ENCODE peak calls at places on chromosome 11, in seven cellular contexts. D is brain microvascular endothelial cell, A is AG09319, X is AG10803, C is cardiac muscle cell, U is lower leg skin, G is osteocyte. N is an unnamed sample.

GRCh38 chr11:79066456-79067354 is 374.1 kb downstream of the TENM4 start:
- DNase-seq in C (peak), U (no peak), G (no peak), D (no peak), A (no peak), X (no peak), N (no peak)

GRCh38 chr11:45739866-45740265 is 65.1 kb upstream of the SLC35C1 start:
- DNase-seq in U (no peak), G (no peak), X (no peak), D (no peak), C (peak), A (no peak), N (no peak)

GRCh38 chr11:68495872-68496271 is 35.3 kb downstream of the PPP6R3 start:
- DNase-seq in G (no peak), U (no peak), C (no peak), A (no peak), D (no peak), X (no peak), N (no peak)

GRCh38 chr11:27926469-27926868 is 181.5 kb downstream of the KIF18A start:
- DNase-seq in G (no peak), A (no peak), C (no peak), D (no peak), X (no peak), U (no peak), N (no peak)

GRCh38 chr11:28346209-28346608 is 238.0 kb downstream of the METTL15 start:
- DNase-seq in G (no peak), C (no peak), D (no peak), X (peak), U (no peak), A (no peak), N (no peak)

GRCh38 chr11:1361882-1362281 is 27.9 kb upstream of the BRSK2 start:
- DNase-seq in X (no peak), U (no peak), A (no peak), D (no peak), G (no peak), C (no peak), N (no peak)

GRCh38 chr11:130418756-130419155 is 9.7 kb downstream of the ADAMTS8 start:
- DNase-seq in A (no peak), X (peak), C (no peak), D (no peak), U (no peak), G (no peak), N (no peak)

GRCh38 chr11:11841121-11841604 is 609 bp upstream of the USP47 start:
- DNase-seq in C (no peak), X (peak), U (no peak), A (no peak), D (no peak), G (no peak), N (peak)

GRCh38 chr11:102806296-102806695 is 8.3 kb upstream of the MMP1 start:
- DNase-seq in A (no peak), D (peak), G (no peak), X (peak), U (no peak), C (peak), N (no peak)

GRCh38 chr11:66346476-66347424 is 679 bp downstream of the B4GAT1 start:
- DNase-seq in C (no peak), X (no peak), A (no peak), D (no peak), U (peak), G (no peak), N (no peak)

DNA sequence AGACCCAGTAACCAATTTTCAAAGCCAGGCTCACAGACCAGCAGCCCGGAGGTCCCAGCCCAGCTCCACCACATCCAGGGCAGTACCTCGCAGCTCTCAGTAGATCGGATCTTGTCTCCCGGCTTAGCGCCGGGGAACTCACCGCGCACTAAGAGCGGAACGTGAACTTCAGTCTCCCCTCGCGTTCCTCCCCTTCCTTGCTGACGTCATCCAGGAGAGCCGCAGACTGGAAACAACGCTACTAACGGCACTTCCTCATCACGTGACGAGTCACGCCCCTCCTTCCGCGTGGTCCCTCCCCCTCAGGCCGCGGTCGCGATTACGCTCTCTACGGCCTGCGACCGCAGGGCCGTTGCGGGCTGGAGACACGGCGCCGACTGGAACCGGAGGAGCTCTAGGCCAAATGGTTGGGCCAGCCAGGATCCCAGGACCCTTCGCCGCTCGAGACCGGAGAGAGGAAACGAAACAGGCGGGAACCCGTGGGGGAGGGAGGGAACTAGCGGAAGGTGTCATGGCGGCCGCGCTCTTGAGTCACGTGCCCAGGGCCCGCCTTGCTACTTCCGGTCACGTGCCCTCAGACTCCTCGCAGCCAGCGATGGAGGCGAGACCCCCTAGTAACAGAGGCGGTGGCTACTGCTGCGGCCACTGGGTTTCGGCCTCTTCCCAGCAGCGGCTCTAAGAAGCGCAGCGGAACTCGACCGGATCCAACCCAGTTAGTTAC is at the start of the genes GTF2H1 and HPS5:
- DNase-seq in G (peak), U (peak), C (peak), D (peak), A (peak), X (peak), N (peak)
- TF ChIP-seq CTCF in G (no peak), U (peak), C (no peak), D (peak), A (no peak), X (no peak), N (no peak)

GRCh38 chr11:119095066-119095880 is 6.4 kb downstream of the DPAGT1 start:
- DNase-seq in X (peak), A (peak), U (peak), G (peak), C (peak), D (peak), N (peak)
- TF ChIP-seq CTCF in X (no peak), A (no peak), U (peak), G (peak), C (no peak), D (no peak), N (no peak)

GRCh38 chr11:111918390-111919256 is at the start of gene C11orf52:
- DNase-seq in U (no peak), X (peak), D (no peak), G (no peak), C (peak), A (no peak), N (peak)
- TF ChIP-seq CTCF in U (no peak), X (no peak), D (no peak), G (no peak), C (no peak), A (no peak), N (peak)

DNA sequence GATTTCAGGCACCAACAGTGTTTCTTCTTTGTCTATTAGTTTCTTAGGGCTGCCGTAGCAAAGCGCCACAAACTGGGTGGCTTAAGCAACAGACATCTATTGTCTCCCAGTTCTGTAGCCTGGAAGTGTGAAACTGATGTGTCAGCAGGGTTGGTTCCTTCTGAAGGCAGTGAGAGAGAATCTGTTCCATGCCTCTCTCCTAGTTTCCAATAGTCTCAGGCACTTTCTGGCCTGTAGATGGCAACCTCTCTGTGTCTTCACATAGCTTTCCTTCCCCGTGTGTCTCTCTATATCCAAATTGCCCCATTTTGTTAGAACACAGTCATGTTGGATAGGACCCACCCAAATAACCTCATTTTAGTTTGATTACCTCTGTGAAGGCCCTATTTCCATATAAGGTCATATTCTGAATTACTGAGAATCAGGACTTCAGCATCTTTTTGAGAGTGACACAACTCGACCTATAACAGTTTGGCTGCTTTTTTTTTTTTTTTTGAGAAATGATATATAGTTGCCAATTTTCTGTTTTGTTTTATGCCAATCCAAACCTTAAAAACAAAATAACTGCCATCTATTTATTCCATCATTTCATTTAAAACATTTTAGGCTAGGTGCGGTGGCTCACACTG is 108.2 kb downstream of the SLC36A4 start:
- DNase-seq in X (peak), A (peak), G (no peak), C (peak), U (no peak), D (peak), N (no peak)
- TF ChIP-seq CTCF in X (peak), A (peak), G (peak), C (peak), U (no peak), D (peak), N (peak)

GRCh38 chr11:111555255-111555654 is 14.7 kb downstream of the LAYN start:
- DNase-seq in G (no peak), C (no peak), X (peak), U (no peak), D (peak), A (no peak), N (no peak)
- TF ChIP-seq CTCF in G (no peak), C (no peak), X (no peak), U (no peak), D (no peak), A (no peak), N (no peak)

N was measured in progenitor cell of endocrine pancreas.